ENCODE peak calls at places on chromosomes 16 and 17, in eight cellular contexts. H is lung, W is stomach, F is Panc1, V is MM.1S, N is lower leg skin, T is fibroblast of pulmonary artery, O is heart right ventricle. Q is an unnamed sample.
A peak's percentile ranks its signal among the peaks of the same experiment; 100 is the strongest.

GRCh38 chr16:54282202-54282922 is 4.2 kb downstream of the IRX3 start:
- DNase-seq in H (peak; percentile 76), W (peak; percentile 71), F (no peak), V (no peak), N (no peak), T (peak; percentile 37), O (peak; percentile 55), Q (no peak)

GRCh38 chr17:58083491-58084316 is 485 bp downstream of the DYNLL2 start:
- DNase-seq in H (peak; percentile 69), W (peak; percentile 64), F (no peak), V (peak; percentile 57), N (no peak), T (peak; percentile 40), O (peak; percentile 63), Q (no peak)

GRCh38 chr16:57166951-57167350 is 18.9 kb downstream of the PSME3IP1 start:
- DNase-seq in H (peak; percentile 70), W (no peak), F (no peak), V (no peak), N (no peak), T (peak; percentile 54), O (no peak), Q (no peak)

GRCh38 chr17:36942031-36942599 is 4.8 kb downstream of the LHX1 start:
- DNase-seq in H (no peak), W (no peak), F (no peak), V (no peak), N (no peak), T (no peak), O (no peak), Q (no peak)

GRCh38 chr17:41026668-41027471 is at the start of gene KRTAP1-5:
- DNase-seq in H (no peak), W (no peak), F (no peak), V (no peak), N (no peak), T (peak; percentile 28), O (no peak), Q (no peak)

GRCh38 chr17:29617481-29618271 is 5.0 kb downstream of the CORO6 start:
- DNase-seq in H (peak; percentile 80), W (peak; percentile 87), F (no peak), V (peak; percentile 90), N (peak; percentile 56), T (peak; percentile 68), O (no peak), Q (peak; percentile 81)

GRCh38 chr17:11304568-11304967 is 63.6 kb downstream of the SHISA6 start:
- DNase-seq in H (no peak), W (no peak), F (no peak), V (no peak), N (no peak), T (no peak), O (no peak), Q (no peak)

GRCh38 chr16:35352431-35352830 is 1893.0 kb downstream of the TP53TG3F start:
- DNase-seq in H (no peak), W (no peak), F (no peak), V (no peak), N (no peak), T (no peak), O (no peak), Q (no peak)

GRCh38 chr17:76000755-76001521 is at the start of gene CDK3:
- DNase-seq in H (no peak), W (no peak), F (no peak), V (no peak), N (no peak), T (no peak), O (no peak), Q (no peak)

GRCh38 chr16:16908058-16908457 is 529.1 kb downstream of the NPIPA7 start:
- DNase-seq in H (no peak), W (no peak), F (no peak), V (no peak), N (no peak), T (no peak), O (no peak), Q (no peak)

GRCh38 chr16:57807968-57808528 is 5.8 kb upstream of the KIFC3 start:
- DNase-seq in H (peak; percentile 81), W (peak; percentile 92), F (peak; percentile 67), V (peak; percentile 84), N (peak; percentile 83), T (peak; percentile 93), O (peak; percentile 81), Q (no peak)

GRCh38 chr16:29644973-29645698 is 17.9 kb upstream of the SPN start:
- DNase-seq in H (no peak), W (no peak), F (no peak), V (no peak), N (no peak), T (no peak), O (no peak), Q (no peak)

GRCh38 chr17:15233022-15233805 is 31.9 kb downstream of the PMP22 start:
- DNase-seq in H (no peak), W (no peak), F (no peak), V (no peak), N (no peak), T (peak; percentile 48), O (no peak), Q (peak; percentile 44)

GRCh38 chr16:65414284-65414984 is 292.6 kb upstream of the CDH11 start:
- DNase-seq in H (no peak), W (no peak), F (no peak), V (peak; percentile 72), N (no peak), T (peak; percentile 56), O (no peak), Q (no peak)

GRCh38 chr16:26770547-26770946 is 296.2 kb upstream of the C16orf82 start:
- DNase-seq in H (no peak), W (no peak), F (no peak), V (no peak), N (no peak), T (no peak), O (no peak), Q (no peak)

DNA sequence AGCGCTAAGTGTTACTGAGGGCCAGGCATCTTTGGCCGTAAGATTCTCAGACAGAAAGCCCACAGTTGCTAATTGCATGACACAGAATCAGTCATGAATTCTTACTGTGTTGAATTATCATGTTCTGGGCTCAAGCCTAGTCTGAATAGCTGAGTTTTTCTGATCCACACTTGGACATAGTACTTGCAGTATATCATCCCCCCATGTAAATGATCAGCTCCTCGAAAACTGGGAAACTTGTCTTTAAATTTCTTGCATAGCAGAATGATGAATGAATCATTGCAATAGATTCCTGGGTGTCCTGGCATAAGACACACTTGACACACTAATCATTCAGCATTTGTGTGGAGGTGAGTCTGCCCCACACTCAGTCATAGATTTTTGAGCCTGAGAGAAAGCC is 2.2 kb downstream of the MLYCD start:
- DNase-seq in H (no peak), W (no peak), F (no peak), V (no peak), N (no peak), T (no peak), O (no peak), Q (no peak)
- H3K4me3 ChIP-seq in H (no peak overlapping the region), W (no peak overlapping the region), F (no peak overlapping the region), V (no peak overlapping the region), N (no peak overlapping the region), T (no peak overlapping the region), O (peak overlapping the region; percentile 91), Q (no peak overlapping the region)

GRCh38 chr17:49497147-49498036 is 2.3 kb downstream of the NGFR start:
- DNase-seq in H (no peak), W (no peak), F (no peak), V (no peak), N (no peak), T (no peak), O (peak; percentile 36), Q (no peak)
- H3K4me3 ChIP-seq in H (no peak overlapping the region), W (peak overlapping the region; percentile 48), F (peak overlapping the region; percentile 51), V (no peak overlapping the region), N (peak overlapping the region; percentile 6), T (no peak overlapping the region), O (peak overlapping the region; percentile 61), Q (no peak overlapping the region)

GRCh38 chr17:43398724-43399595 is at the start of gene ARL4D:
- DNase-seq in H (peak; percentile 81), W (peak; percentile 91), F (no peak), V (peak; percentile 31), N (peak; percentile 85), T (peak; percentile 78), O (peak; percentile 91), Q (peak; percentile 49)

GRCh38 chr17:43402078-43402477 is 3.3 kb downstream of the ARL4D start:
- DNase-seq in H (no peak), W (no peak), F (no peak), V (no peak), N (peak; percentile 47), T (no peak), O (no peak), Q (no peak)

GRCh38 chr17:43401293-43401692 is 2.5 kb downstream of the ARL4D start:
- DNase-seq in H (no peak), W (peak; percentile 51), F (peak; percentile 59), V (no peak), N (no peak), T (peak; percentile 70), O (no peak), Q (no peak)

GRCh38 chr17:43402567-43402966 is 3.8 kb downstream of the ARL4D start:
- DNase-seq in H (no peak), W (no peak), F (no peak), V (no peak), N (no peak), T (no peak), O (no peak), Q (no peak)

DNA sequence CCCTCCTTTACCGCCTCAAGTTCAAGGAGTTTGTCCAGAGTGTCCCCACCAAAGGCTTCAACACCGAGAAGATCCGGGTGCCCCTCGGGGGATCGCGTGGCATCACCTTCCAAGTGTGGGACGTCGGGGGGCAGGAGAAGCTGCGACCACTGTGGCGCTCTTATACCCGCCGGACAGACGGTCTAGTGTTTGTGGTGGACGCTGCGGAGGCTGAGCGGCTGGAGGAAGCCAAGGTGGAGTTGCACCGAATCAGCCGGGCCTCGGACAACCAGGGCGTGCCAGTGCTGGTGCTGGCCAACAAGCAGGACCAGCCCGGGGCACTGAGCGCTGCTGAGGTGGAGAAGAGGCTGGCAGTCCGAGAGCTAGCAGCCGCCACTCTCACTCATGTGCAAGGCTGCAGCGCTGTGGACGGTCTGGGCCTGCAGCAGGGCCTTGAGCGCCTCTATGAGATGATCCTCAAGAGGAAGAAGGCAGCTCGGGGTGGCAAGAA is 1.1 kb downstream of the ARL4D start:
- DNase-seq in H (no peak), W (no peak), F (no peak), V (no peak), N (no peak), T (no peak), O (no peak), Q (no peak)
- H3K4me3 ChIP-seq in H (peak overlapping the region; percentile 22), W (peak overlapping the region; percentile 83), F (peak overlapping the region; percentile 66), V (no peak overlapping the region), N (peak overlapping the region; percentile 68), T (peak overlapping the region; percentile 80), O (peak overlapping the region; percentile 59), Q (no peak overlapping the region)

DNA sequence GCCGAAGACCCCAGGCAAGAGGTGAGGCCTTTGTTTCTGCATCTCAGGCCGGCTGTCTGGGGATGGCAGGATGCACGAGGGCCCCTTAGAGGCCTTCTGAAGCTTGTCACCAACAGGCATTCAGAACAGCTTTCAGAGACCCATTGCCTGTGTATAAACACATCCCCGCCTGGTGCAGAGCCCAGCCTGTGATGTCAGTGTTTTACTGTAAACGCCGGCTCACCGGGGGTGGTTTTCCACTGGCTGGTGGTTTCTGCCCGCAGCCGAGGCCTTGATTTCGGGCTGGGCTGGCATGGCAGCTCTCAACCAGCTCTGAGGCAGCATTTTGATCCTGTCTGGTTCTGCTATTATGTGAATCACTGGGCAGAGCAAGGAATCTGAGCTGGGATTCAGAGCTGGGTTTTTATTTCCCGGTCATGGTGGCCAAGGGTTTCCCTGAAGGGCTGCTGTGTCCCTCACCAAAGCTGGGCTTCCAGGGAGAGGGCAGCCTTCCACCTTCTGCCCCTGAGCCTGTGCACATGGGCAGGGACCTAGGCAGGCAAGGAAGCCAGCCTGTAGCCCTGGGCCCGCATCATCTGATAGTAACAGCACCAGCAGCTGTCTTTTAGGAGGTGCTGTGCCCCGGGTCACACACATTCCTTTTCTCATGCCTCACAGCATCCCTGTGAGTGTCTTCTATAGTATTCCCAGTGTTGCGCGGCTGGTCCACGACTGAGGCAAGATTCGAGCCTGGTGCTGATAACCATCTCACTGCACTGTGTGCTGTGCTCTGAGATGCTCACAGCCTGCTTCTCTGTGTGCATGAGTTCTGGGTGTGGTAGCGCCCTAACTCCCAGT is 85.4 kb upstream of the PLCG2 start:
- DNase-seq in H (no peak), W (no peak), F (no peak), V (no peak), N (no peak), T (no peak), O (no peak), Q (no peak)
- H3K4me3 ChIP-seq in H (no peak overlapping the region), W (no peak overlapping the region), F (no peak overlapping the region), V (no peak overlapping the region), N (no peak overlapping the region), T (no peak overlapping the region), O (no peak overlapping the region), Q (no peak overlapping the region)